ENCODE peak calls at places on chromosomes 13 and 19, in nine cellular contexts. B, L, C, U, Y, Z, G, N and F are unnamed samples.

GRCh38 chr19:56156768-56157167 is 15.7 kb downstream of the ZNF444 start:
- DNase-seq in C (no peak), G (no peak), N (no peak), Z (no peak), L (no peak), Y (no peak), B (no peak), U (no peak), F (no peak)

GRCh38 chr13:57624565-57625435 is 6.7 kb upstream of the PCDH17 start:
- DNase-seq in G (peak; percentile 52), C (no peak), L (no peak), Y (peak; percentile 90), N (peak; percentile 53), B (no peak), U (peak; percentile 76), Z (no peak), F (no peak)

GRCh38 chr13:45468676-45469075 is 3.9 kb downstream of the COG3 start:
- DNase-seq in N (no peak), G (no peak), C (no peak), Z (no peak), U (no peak), L (no peak), Y (peak; percentile 11), B (no peak), F (no peak)

GRCh38 chr19:50696065-50696425 is 23.6 kb downstream of the SHANK1 start:
- DNase-seq in L (no peak), G (no peak), C (no peak), Z (no peak), Y (no peak), B (no peak), U (no peak), N (no peak), F (no peak)

GRCh38 chr13:110687736-110688135 is 18.2 kb downstream of the CARS2 start:
- DNase-seq in B (no peak), L (no peak), U (no peak), C (no peak), N (no peak), Y (no peak), Z (no peak), G (no peak), F (no peak)

GRCh38 chr13:34805347-34805746 is 136.7 kb upstream of the NBEA start:
- DNase-seq in U (no peak), Z (no peak), B (no peak), G (no peak), N (no peak), L (no peak), C (no peak), Y (no peak), F (no peak)

GRCh38 chr19:18021121-18021755 is 13.3 kb downstream of the ARRDC2 start:
- DNase-seq in B (peak; percentile 82), U (peak; percentile 92), C (peak; percentile 94), N (peak; percentile 82), Y (no peak), Z (peak; percentile 83), G (peak; percentile 42), L (peak; percentile 77), F (peak; percentile 80)

GRCh38 chr19:35890113-35890650 is 10.2 kb downstream of the NFKBID start:
- DNase-seq in N (no peak), C (no peak), B (no peak), Y (no peak), Z (no peak), G (no peak), U (no peak), L (no peak), F (no peak)

GRCh38 chr13:42814868-42815267 is 33.5 kb downstream of the FAM216B start:
- DNase-seq in Z (no peak), B (no peak), N (peak; percentile 78), L (no peak), G (peak; percentile 65), U (peak; percentile 81), Y (no peak), C (no peak), F (peak; percentile 84)

DNA sequence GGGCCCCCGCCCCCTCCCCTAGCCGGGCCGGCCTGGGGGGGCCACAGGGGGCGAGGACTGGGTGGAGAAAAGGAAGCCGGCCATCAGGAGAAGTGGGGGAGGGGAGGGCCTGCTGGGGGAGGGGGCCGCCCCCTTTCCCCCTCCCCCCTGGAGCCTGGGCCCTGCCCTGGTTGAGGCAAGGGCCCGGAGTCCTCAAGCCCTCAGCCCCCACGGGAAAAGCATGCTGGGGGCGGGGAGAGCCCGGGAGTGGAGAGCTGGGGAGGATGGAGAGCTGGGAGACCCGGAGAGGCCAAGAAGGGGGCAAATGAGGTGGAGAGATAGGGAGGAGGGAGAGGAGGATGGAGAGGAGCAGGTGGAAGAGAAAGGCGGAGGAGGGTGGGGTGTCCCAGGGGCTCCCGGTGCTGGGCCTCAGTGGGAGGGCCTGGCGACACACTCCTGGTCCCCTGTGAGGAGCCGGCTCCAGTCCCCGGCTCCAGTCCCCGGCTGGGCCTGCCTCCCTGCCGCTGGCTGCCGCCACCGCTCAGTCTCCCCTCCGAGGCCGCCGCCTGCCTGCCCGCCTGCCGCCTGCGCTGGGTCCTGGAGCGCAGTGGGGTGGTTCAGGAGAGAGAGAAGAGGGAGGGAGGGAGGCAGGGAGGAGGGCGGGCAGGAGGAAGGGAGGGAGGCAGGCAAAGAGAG is at the start of gene GRIK5:
- DNase-seq in Z (no peak), C (no peak), G (no peak), B (no peak), L (no peak), Y (peak; percentile 66), U (no peak), N (no peak), F (no peak)
- H3K4me3 ChIP-seq in Z (peak within 1 kb of the TSS; percentile 51), C (peak within 1 kb of the TSS; percentile 71), G (no peak within 1 kb of the TSS), B (no peak within 1 kb of the TSS), L (peak within 1 kb of the TSS; percentile 82), Y (peak within 1 kb of the TSS; percentile 83), U (no peak within 1 kb of the TSS), N (no peak within 1 kb of the TSS), F (no peak within 1 kb of the TSS)

GRCh38 chr13:48493076-48493765 is 39.7 kb downstream of the RCBTB2 start:
- DNase-seq in Z (no peak), Y (no peak), U (peak; percentile 32), L (no peak), G (no peak), N (peak; percentile 14), C (no peak), B (no peak), F (no peak)
- H3K4me3 ChIP-seq in Z (peak overlapping the region; percentile 47), Y (no peak overlapping the region), U (no peak overlapping the region), L (no peak overlapping the region), G (no peak overlapping the region), N (peak overlapping the region; percentile 49), C (peak overlapping the region; percentile 58), B (peak overlapping the region; percentile 45), F (no peak overlapping the region)

GRCh38 chr19:48444129-48444932 is 1.5 kb upstream of the GRWD1 start:
- DNase-seq in U (no peak), L (no peak), G (no peak), Y (peak; percentile 54), B (no peak), Z (no peak), C (no peak), N (no peak), F (no peak)
- H3K4me3 ChIP-seq in U (peak overlapping the region; percentile 99), L (peak overlapping the region; percentile 79), G (peak overlapping the region; percentile 100), Y (peak overlapping the region; percentile 86), B (peak overlapping the region; percentile 80), Z (peak overlapping the region; percentile 99), C (peak overlapping the region; percentile 91), N (peak overlapping the region; percentile 99), F (peak overlapping the region; percentile 89)

DNA sequence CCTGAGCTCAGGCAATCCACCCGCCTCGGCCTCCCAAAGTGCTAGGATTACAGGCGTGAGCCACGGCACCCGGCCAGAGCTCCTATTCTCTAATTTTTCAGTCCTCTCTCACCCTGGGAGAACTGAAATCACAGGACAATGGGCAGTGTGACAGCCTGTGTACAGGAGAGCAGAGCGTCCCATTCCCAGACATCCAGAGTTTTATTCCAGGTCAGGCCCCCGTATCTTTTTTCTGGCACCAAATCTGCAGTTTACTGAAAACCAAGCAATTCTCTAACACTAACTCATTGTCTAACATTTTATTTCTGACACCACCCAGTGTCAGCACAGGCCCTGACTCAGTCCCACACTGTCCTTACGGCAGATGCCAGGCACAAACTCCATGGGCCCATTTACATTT is 6.7 kb downstream of the ZNF708 start:
- DNase-seq in C (no peak), B (no peak), Z (peak; percentile 63), N (no peak), G (no peak), U (peak; percentile 44), L (no peak), Y (no peak), F (no peak)
- H3K4me3 ChIP-seq in C (no peak overlapping the region), B (no peak overlapping the region), Z (no peak overlapping the region), N (no peak overlapping the region), G (no peak overlapping the region), U (no peak overlapping the region), L (no peak overlapping the region), Y (no peak overlapping the region), F (no peak overlapping the region)

GRCh38 chr13:32790731-32791130 is 204.5 kb downstream of the PDS5B start:
- DNase-seq in Z (no peak), N (no peak), G (no peak), B (no peak), U (no peak), L (no peak), C (no peak), Y (peak; percentile 33), F (no peak)
- H3K4me3 ChIP-seq in Z (no peak overlapping the region), N (no peak overlapping the region), G (no peak overlapping the region), B (no peak overlapping the region), U (no peak overlapping the region), L (no peak overlapping the region), C (no peak overlapping the region), Y (no peak overlapping the region), F (no peak overlapping the region)